ENCODE peak calls at places on chromosomes 1 and 21, in six cellular contexts. V is IMR-90, Y is H9, N is H1, W is mesenchymal stem cell, K is trophoblast cell. B is an unnamed sample.

GRCh38 chr1:168442931-168443330 is 100.9 kb downstream of the XCL2 start:
- DNase-seq in V (no peak), K (no peak), Y (no peak), N (no peak), W (no peak), B (no peak)

GRCh38 chr1:25645641-25646400 is 29.2 kb downstream of the MAN1C1 start:
- DNase-seq in W (no peak), Y (no peak), K (no peak), N (peak), V (no peak), B (no peak)

GRCh38 chr1:101137144-101138126 is 99.4 kb upstream of the S1PR1 start:
- DNase-seq in K (peak), Y (no peak), N (no peak), W (peak), V (peak), B (no peak)

GRCh38 chr1:7292033-7292681 is 478.9 kb upstream of the VAMP3 start:
- DNase-seq in Y (no peak), N (peak), V (no peak), W (no peak), K (no peak), B (no peak)

GRCh38 chr21:24045775-24046215 is 1561.5 kb downstream of the MRPL39 start:
- DNase-seq in V (peak), Y (no peak), W (no peak), K (peak), N (peak), B (no peak)

GRCh38 chr1:23661887-23662286 is 29.7 kb upstream of the RPL11 start:
- DNase-seq in W (no peak), Y (no peak), N (no peak), V (no peak), K (no peak), B (no peak)

GRCh38 chr1:162612606-162613400 is 19.5 kb upstream of the DDR2 start:
- DNase-seq in V (peak), W (no peak), Y (no peak), N (no peak), K (peak), B (no peak)

GRCh38 chr1:203308205-203309114 is 3.1 kb downstream of the BTG2 start:
- DNase-seq in Y (no peak), W (no peak), N (no peak), K (peak), V (no peak), B (no peak)

GRCh38 chr1:9615316-9616063 is 26.8 kb downstream of the TMEM201 start:
- DNase-seq in W (peak), V (peak), Y (peak), N (peak), K (peak), B (no peak)

GRCh38 chr1:226862900-226863299 is 7.5 kb upstream of the PSEN2 start:
- DNase-seq in V (peak), K (no peak), Y (no peak), N (peak), W (peak), B (no peak)

DNA sequence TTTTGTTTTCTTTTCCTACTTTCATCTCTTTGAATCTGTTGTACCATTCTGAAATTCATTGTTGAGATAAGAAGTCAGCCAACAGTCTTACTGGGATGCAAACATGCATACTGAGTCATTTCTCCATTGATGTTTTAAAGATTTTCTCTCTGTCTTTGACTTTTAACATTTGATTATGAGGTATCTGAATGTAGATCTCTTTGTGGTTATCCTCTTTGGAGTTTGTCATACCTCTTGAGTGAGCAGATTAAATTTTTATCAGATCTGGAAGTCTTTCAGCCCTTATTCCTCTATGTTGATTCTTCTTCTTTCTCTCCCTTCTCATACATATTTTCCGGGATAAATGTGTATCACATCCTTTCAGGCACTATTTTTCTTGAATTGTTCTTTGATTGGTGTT is 406.9 kb upstream of the NCAM2 start:
- DNase-seq in Y (no peak), V (no peak), N (no peak), W (no peak), K (peak), B (no peak)
- H4K91ac ChIP-seq in Y (no peak), V (no peak), N (no peak), W (no peak), K (no peak), B (no peak)

GRCh38 chr1:155062151-155062686 is 1.3 kb upstream of the EFNA4 start:
- DNase-seq in W (no peak), V (no peak), N (peak), K (no peak), Y (peak), B (peak)

GRCh38 chr1:155063550-155064108 is at the start of gene EFNA4:
- DNase-seq in V (peak), K (peak), N (peak), Y (peak), W (peak), B (peak)

GRCh38 chr1:155062702-155063411 is 683 bp upstream of the EFNA4 start:
- DNase-seq in K (peak), N (peak), Y (peak), V (peak), W (peak), B (peak)

GRCh38 chr1:155064813-155065436 is 1.4 kb downstream of the EFNA4 start:
- DNase-seq in W (no peak), N (no peak), Y (no peak), V (no peak), K (no peak), B (no peak)

GRCh38 chr1:155064109-155064812 is 721 bp downstream of the EFNA4 start:
- DNase-seq in Y (peak), W (peak), N (no peak), V (peak), K (peak), B (peak)
- H2BK5ac ChIP-seq in Y (no peak), W (no peak), N (peak), V (no peak), K (peak), B (peak)

GRCh38 chr1:10705953-10706352 is 90.5 kb downstream of the CASZ1 start:
- DNase-seq in Y (no peak), K (no peak), N (no peak), V (no peak), W (no peak), B (no peak)

GRCh38 chr1:10708807-10709523 is 87.5 kb downstream of the CASZ1 start:
- DNase-seq in W (no peak), V (no peak), N (no peak), K (no peak), Y (no peak), B (peak)

GRCh38 chr1:10703702-10704101 is 92.7 kb downstream of the CASZ1 start:
- DNase-seq in V (no peak), Y (no peak), N (no peak), K (no peak), W (no peak), B (no peak)

GRCh38 chr1:10704383-10704882 is 92.0 kb downstream of the CASZ1 start:
- DNase-seq in Y (peak), K (no peak), V (no peak), N (peak), W (peak), B (peak)

DNA sequence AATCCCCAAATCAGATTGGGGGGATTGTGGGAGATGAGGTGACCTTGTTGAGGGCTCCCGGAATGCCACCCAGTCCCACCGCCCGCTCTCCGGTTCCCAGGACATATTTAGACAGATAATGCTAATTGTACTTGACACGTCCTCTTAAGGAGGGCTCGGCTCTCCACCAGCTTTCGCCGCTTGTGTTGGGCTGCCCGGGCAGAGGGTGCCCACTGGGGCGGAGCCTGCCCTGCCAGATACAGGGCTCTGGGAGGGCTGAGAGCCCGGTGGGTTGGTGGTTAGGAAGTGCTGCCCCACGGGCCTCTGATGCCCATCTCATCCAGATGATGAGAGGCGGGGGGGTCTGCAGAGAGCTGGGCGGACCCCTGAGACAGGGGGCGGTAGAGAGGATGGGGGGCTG is 89.9 kb downstream of the CASZ1 start:
- DNase-seq in W (no peak), K (no peak), V (no peak), N (no peak), Y (no peak), B (no peak)
- H3K27ac ChIP-seq in W (no peak), K (no peak), V (no peak), N (no peak), Y (no peak), B (no peak)

DNA sequence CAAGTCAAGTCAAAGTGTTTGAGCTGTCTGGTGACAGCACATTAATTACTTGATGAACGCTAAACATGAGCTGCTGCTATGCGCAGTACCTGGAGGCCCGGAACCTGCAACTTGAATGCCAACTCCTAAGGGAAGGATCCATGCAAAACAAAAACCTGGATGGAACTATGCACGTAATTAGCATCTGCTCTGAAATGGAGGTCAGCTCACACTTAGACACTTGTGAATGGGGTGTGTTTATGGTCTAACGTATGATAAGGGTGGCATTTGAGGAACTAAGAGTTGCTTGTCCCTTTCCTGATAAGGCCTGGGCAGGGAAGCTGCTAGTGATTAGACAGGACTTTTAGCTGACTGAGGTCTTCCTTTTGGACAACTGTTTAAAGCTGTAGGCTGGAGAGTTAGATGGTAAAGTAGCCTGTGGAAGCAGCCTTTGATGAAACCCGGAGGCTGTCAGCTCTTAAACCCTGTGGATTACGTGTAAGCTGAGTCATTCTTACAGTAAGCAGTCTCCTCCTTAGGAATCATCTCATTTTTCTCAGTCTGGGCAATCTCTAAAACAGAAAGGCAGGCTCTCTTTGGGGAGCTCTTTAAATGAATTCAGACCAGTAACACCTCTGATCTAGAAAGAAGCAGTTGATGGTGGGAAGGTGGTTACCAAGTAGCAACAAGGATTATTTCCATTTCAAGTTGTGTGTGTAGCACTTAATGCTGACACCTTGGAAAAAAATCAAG is 6.8 kb downstream of the TENT5C start:
- DNase-seq in K (peak), Y (peak), V (peak), N (no peak), W (peak), B (no peak)
- H4K91ac ChIP-seq in K (no peak), Y (no peak), V (peak), N (no peak), W (no peak), B (no peak)

DNA sequence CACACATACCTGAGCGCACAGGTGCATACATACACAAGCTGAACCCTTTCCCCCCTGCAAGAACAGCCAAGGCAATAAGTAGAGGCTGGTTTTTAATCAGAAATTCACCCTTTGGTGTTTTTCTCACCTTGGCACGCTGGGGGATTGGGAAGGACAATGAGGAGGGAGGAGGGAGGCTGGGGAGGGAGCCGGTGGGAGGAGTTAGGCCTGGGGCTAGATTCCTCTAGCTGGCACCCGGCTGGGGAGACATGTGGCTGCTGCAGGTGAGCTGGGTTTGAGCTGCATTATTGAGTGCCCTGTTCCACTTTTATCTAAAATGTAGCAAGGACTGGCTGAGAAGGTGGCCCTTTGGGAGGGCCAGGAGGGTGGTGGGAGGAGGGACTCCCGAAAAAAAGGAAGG is 97.8 kb upstream of the CSF3R start:
- DNase-seq in Y (peak), W (no peak), N (no peak), V (no peak), K (no peak), B (no peak)
- H2BK5ac ChIP-seq in Y (no peak), W (no peak), N (no peak), V (no peak), K (no peak), B (no peak)

DNA sequence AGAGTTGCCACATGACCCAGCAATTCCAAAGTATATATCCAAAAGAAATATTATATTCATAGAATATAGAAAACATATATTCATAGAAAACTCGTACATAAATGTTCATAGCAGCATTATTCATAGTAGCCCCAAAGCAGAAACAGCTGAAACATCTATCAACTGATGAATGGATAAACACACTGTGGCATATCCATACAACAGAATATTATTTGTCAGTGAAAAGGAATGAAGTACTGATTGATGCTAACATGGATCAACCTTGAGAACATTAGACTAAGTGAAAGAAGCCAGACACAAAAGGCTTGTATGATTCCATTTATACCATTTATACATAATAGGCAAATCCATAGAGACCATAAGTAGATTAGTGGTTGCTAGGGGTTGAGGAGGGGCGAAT is 21.7 kb upstream of the MACF1 start:
- DNase-seq in Y (no peak), N (no peak), K (no peak), W (no peak), V (no peak), B (no peak)
- H3K27ac ChIP-seq in Y (no peak), N (no peak), K (no peak), W (peak), V (no peak), B (no peak)